ENCODE peak calls at places on chromosomes 7 and 10, in eight cellular contexts. O is AG04449; Q is astrocyte of the spinal cord; V is CD8-positive, alpha-beta T cell; T is IMR-90; X is esophagus squamous epithelium; G is fibroblast of the aortic adventitia; H is AG04450. R is an unnamed sample.

GRCh38 chr10:28631896-28632596 is 45.3 kb upstream of the BAMBI start:
- DNase-seq in O (no peak), Q (peak; percentile 20), V (no peak), T (peak; percentile 31), X (no peak), G (no peak), H (no peak), R (peak; percentile 23)

GRCh38 chr10:124292911-124293640 is 125.6 kb downstream of the OAT start:
- DNase-seq in O (no peak), Q (peak; percentile 48), V (no peak), T (no peak), X (no peak), G (no peak), H (no peak), R (no peak)

GRCh38 chr10:133279266-133279960 is 2.7 kb upstream of the ADAM8 start:
- DNase-seq in O (no peak), Q (no peak), V (no peak), T (no peak), X (no peak), G (no peak), H (no peak), R (no peak)

GRCh38 chr10:116669080-116669479 is 48.3 kb downstream of the PNLIPRP2 start:
- DNase-seq in O (no peak), Q (no peak), V (no peak), T (peak; percentile 37), X (no peak), G (no peak), H (no peak), R (no peak)

GRCh38 chr10:48459270-48460147 is 145.4 kb downstream of the ARHGAP22 start:
- DNase-seq in O (no peak), Q (no peak), V (peak; percentile 3), T (no peak), X (no peak), G (no peak), H (no peak), R (no peak)

GRCh38 chr7:134044682-134045081 is 82.5 kb upstream of the LRGUK start:
- DNase-seq in O (peak; percentile 5), Q (no peak), V (no peak), T (peak; percentile 53), X (no peak), G (peak; percentile 19), H (no peak), R (no peak)

GRCh38 chr7:2573747-2574146 is 15.0 kb downstream of the IQCE start:
- DNase-seq in O (no peak), Q (no peak), V (no peak), T (no peak), X (no peak), G (no peak), H (no peak), R (no peak)

GRCh38 chr7:142477079-142477651 is 219.3 kb upstream of the PRSS58 start:
- DNase-seq in O (no peak), Q (peak; percentile 78), V (no peak), T (peak; percentile 27), X (no peak), G (peak; percentile 65), H (no peak), R (no peak)

GRCh38 chr10:77963901-77964300 is 37.3 kb upstream of the DLG5 start:
- DNase-seq in O (no peak), Q (no peak), V (no peak), T (no peak), X (no peak), G (no peak), H (no peak), R (no peak)

GRCh38 chr10:77961668-77962067 is 35.1 kb upstream of the DLG5 start:
- DNase-seq in O (no peak), Q (no peak), V (no peak), T (no peak), X (no peak), G (no peak), H (no peak), R (no peak)

GRCh38 chr10:77962350-77963146 is 36.0 kb upstream of the DLG5 start:
- DNase-seq in O (no peak), Q (no peak), V (no peak), T (no peak), X (no peak), G (no peak), H (no peak), R (no peak)

GRCh38 chr10:77967611-77968022 is 41.1 kb upstream of the DLG5 start:
- DNase-seq in O (no peak), Q (no peak), V (no peak), T (no peak), X (no peak), G (no peak), H (no peak), R (no peak)

DNA sequence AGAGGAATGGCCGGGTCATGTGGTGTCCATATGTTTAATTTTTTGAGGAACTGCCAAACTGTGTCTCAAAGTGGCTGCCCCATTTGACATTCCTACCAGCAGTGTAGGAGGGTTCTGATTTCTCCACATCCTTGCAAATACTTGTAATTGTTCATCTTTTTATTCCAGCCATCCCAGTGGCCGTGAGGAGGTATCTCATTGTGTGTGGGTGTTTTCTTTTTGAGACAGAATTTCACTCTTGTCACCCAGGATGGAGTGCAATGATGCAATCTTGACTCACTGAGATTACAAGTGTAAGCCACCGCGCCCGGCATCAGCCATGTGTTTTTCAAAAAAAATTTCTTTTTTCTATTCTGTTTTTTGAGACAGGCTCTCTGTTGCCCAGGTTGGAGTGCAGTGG is 38.7 kb upstream of the DLG5 start:
- DNase-seq in O (peak; percentile 65), Q (peak; percentile 59), V (no peak), T (peak; percentile 91), X (no peak), G (peak; percentile 90), H (peak; percentile 51), R (peak; percentile 84)
- TF ChIP-seq CTCF in O (no peak), Q (no peak), V (no peak), T (peak; percentile 6), X (no peak), G (peak; percentile 33), H (peak; percentile 27), R (peak; percentile 10)

GRCh38 chr7:29565186-29565540 is 1.5 kb downstream of the PRR15 start:
- DNase-seq in O (no peak), Q (peak; percentile 45), V (no peak), T (peak; percentile 1), X (no peak), G (peak; percentile 62), H (no peak), R (peak; percentile 36)

GRCh38 chr7:29565634-29565981 is 2.0 kb downstream of the PRR15 start:
- DNase-seq in O (no peak), Q (no peak), V (no peak), T (no peak), X (no peak), G (no peak), H (no peak), R (no peak)

GRCh38 chr7:29564455-29565185 is 985 bp downstream of the PRR15 start:
- DNase-seq in O (no peak), Q (peak; percentile 49), V (no peak), T (peak; percentile 2), X (no peak), G (peak; percentile 77), H (no peak), R (peak; percentile 56)

GRCh38 chr7:29567174-29567573 is 3.5 kb downstream of the PRR15 start:
- DNase-seq in O (no peak), Q (no peak), V (no peak), T (no peak), X (no peak), G (no peak), H (no peak), R (no peak)

DNA sequence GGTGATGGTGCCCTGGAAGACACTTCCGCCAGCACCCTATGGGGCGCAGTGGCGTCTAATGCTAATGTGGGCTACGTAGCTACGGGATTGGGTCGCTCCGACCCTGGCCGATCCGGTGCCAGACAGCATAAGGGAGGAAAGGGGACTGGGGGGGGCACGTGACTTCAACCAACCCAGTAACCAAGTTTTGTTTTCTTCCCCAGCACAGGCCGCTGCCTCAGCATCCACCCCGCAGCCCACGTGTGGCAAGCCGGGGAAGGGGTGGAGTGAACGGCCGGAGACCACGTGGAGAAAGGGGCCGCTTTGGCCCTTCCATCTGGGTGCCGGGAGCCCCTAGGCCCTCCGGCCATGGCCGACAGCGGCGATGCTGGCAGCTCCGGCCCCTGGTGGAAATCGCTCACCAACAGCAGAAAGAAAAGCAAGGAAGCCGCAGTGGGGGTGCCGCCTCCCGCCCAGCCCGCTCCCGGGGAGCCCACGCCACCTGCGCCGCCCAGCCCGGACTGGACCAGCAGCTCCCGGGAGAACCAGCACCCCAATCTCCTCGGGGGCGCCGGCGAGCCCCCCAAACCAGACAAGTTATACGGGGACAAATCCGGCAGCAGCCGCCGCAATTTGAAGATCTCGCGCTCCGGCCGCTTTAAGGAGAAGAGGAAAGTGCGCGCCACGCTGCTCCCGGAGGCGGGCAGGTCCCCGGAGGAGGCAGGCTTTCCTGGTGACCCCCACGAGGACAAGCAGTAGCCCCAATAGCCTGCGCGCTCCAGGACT is 2.5 kb downstream of the PRR15 start:
- DNase-seq in O (no peak), Q (no peak), V (no peak), T (no peak), X (no peak), G (no peak), H (no peak), R (peak; percentile 1)
- H3K4me3 ChIP-seq in O (peak overlapping the region; percentile 42), Q (peak overlapping the region; percentile 48), V (no peak overlapping the region), T (no peak overlapping the region), X (peak overlapping the region; percentile 56), G (peak overlapping the region; percentile 73), H (peak overlapping the region; percentile 31), R (peak overlapping the region; percentile 44)

GRCh38 chr7:135211179-135211945 is at the start of gene WDR91:
- DNase-seq in O (no peak), Q (peak; percentile 93), V (peak; percentile 98), T (peak; percentile 85), X (peak; percentile 75), G (peak; percentile 85), H (peak; percentile 61), R (peak; percentile 90)
- TF ChIP-seq CTCF in O (peak; percentile 3), Q (peak; percentile 1), V (no peak), T (no peak), X (no peak), G (no peak), H (no peak), R (no peak)

GRCh38 chr10:79905322-79906314 is 43.3 kb downstream of the SFTPD start:
- DNase-seq in O (no peak), Q (peak; percentile 18), V (no peak), T (peak; percentile 12), X (no peak), G (peak; percentile 20), H (no peak), R (peak; percentile 34)
- H3K4me3 ChIP-seq in O (peak overlapping the region; percentile 74), Q (peak overlapping the region; percentile 68), V (peak overlapping the region; percentile 61), T (peak overlapping the region; percentile 63), X (peak overlapping the region; percentile 62), G (peak overlapping the region; percentile 76), H (peak overlapping the region; percentile 63), R (peak overlapping the region; percentile 72)

GRCh38 chr7:967361-968082 is 7.8 kb downstream of the COX19 start:
- DNase-seq in O (no peak), Q (no peak), V (no peak), T (no peak), X (no peak), G (no peak), H (no peak), R (no peak)
- TF ChIP-seq CTCF in O (no peak), Q (no peak), V (no peak), T (no peak), X (no peak), G (no peak), H (no peak), R (no peak)

R was measured in fibroblast of villous mesenchyme.